ENCODE peak calls at places on chromosomes 4 and X, in seven cellular contexts. Y is mesendoderm, P is IMR-90, G is H9, I is H1, C is mesenchymal stem cell, X is trophoblast cell. B is an unnamed sample. For H3K4me1 and H3K27me3, the result is how much of the 10 kb centered on the place peaks cover.

GRCh38 chr4:57055873-57056272 is 54.3 kb downstream of the IGFBP7 start:
- DNase-seq in C (peak), P (no peak), X (no peak), G (no peak), I (no peak), Y (no peak), B (no peak)

GRCh38 chrX:78102100-78102499 is 1.9 kb upstream of the PGK1 start:
- DNase-seq in C (no peak), G (no peak), X (no peak), Y (no peak), P (peak), I (no peak), B (no peak)

GRCh38 chrX:66328950-66329596 is 165.0 kb downstream of the HEPH start:
- DNase-seq in G (no peak), Y (no peak), X (no peak), P (no peak), I (no peak), C (no peak), B (no peak)

GRCh38 chr4:150078996-150079581 is 844 bp downstream of the DCLK2 start:
- DNase-seq in P (peak), G (peak), X (peak), I (peak), Y (peak), C (peak), B (peak)

GRCh38 chr4:188918787-188919186 is 779.5 kb downstream of the TRIML1 start:
- DNase-seq in I (no peak), Y (no peak), X (no peak), G (no peak), C (no peak), P (no peak), B (no peak)

GRCh38 chrX:40146471-40147398 is 49.0 kb upstream of the BCOR start:
- DNase-seq in G (peak), C (peak), P (peak), X (peak), I (peak), Y (peak), B (no peak)

GRCh38 chr4:159520074-159520473 is 417.2 kb downstream of the RAPGEF2 start:
- DNase-seq in P (no peak), Y (no peak), G (no peak), I (no peak), C (no peak), X (no peak), B (no peak)

GRCh38 chr4:155679343-155679742 is 12.7 kb downstream of the GUCY1A1 start:
- DNase-seq in G (no peak), Y (no peak), X (no peak), C (no peak), P (peak), I (no peak), B (no peak)

GRCh38 chrX:119688856-119689455 is 4.0 kb downstream of the SEPTIN6 start:
- DNase-seq in G (no peak), P (no peak), Y (no peak), X (no peak), C (no peak), I (no peak), B (no peak)

GRCh38 chr4:41428205-41428940 is 109.6 kb upstream of the LIMCH1 start:
- DNase-seq in Y (peak), I (no peak), X (no peak), G (no peak), C (no peak), P (no peak), B (no peak)
- H3K4me1 ChIP-seq in Y (under half), I (under half), X (under half), G (under half), C (under half), P (under half), B (under half)

GRCh38 chrX:138845791-138846190 is 134.3 kb upstream of the FGF13 start:
- DNase-seq in C (no peak), P (no peak), X (no peak), Y (no peak), G (no peak), I (no peak), B (peak)

GRCh38 chrX:138849521-138849920 is 138.0 kb upstream of the FGF13 start:
- DNase-seq in G (no peak), X (no peak), Y (no peak), I (no peak), P (no peak), C (no peak), B (no peak)

GRCh38 chrX:138847930-138848329 is 136.4 kb upstream of the FGF13 start:
- DNase-seq in I (no peak), Y (peak), X (no peak), G (no peak), C (peak), P (no peak), B (no peak)
- H3K27me3 ChIP-seq in I (under half), Y (under half), X (under half), G (under half), C (under half), P (under half), B (under half)

GRCh38 chrX:57379296-57379695 is 92.8 kb downstream of the FAAH2 start:
- DNase-seq in Y (no peak), C (no peak), G (no peak), I (no peak), P (no peak), X (no peak), B (no peak)
- H2BK120ac ChIP-seq in Y (no peak), C (no peak), G (no peak), I (no peak), P (no peak), X (no peak), B (no peak)

GRCh38 chr4:41600243-41600642 is 62.3 kb downstream of the LIMCH1 start:
- DNase-seq in Y (no peak), G (no peak), X (no peak), P (no peak), I (no peak), C (no peak), B (no peak)

GRCh38 chr4:41598580-41598979 is 60.6 kb downstream of the LIMCH1 start:
- DNase-seq in X (no peak), G (no peak), P (no peak), C (peak), I (no peak), Y (no peak), B (no peak)

GRCh38 chr4:41597494-41597893 is 59.5 kb downstream of the LIMCH1 start:
- DNase-seq in I (no peak), X (peak), Y (no peak), C (no peak), P (no peak), G (no peak), B (no peak)

GRCh38 chr4:41602113-41602512 is 64.2 kb downstream of the LIMCH1 start:
- DNase-seq in Y (no peak), C (no peak), I (no peak), G (no peak), X (no peak), P (no peak), B (no peak)

GRCh38 chr4:41599192-41599786 is 61.3 kb downstream of the LIMCH1 start:
- DNase-seq in Y (no peak), C (no peak), P (no peak), G (no peak), X (no peak), I (no peak), B (no peak)
- H3K4me1 ChIP-seq in Y (under half), C (under half), P (under half), G (under half), X (under half), I (under half), B (under half)

GRCh38 chrX:25004485-25005032 is 11.2 kb downstream of the ARX start:
- DNase-seq in G (no peak), I (no peak), C (no peak), P (no peak), X (no peak), Y (no peak), B (no peak)
- H3K27me3 ChIP-seq in G (half or more), I (half or more), C (half or more), P (half or more), X (half or more), Y (under half), B (half or more)

GRCh38 chr4:146371812-146372211 is 149.9 kb downstream of the SLC10A7 start:
- DNase-seq in I (no peak), G (no peak), Y (no peak), C (no peak), X (no peak), P (no peak), B (no peak)

GRCh38 chr4:146369446-146369845 is 152.3 kb downstream of the SLC10A7 start:
- DNase-seq in I (no peak), G (no peak), P (no peak), Y (no peak), X (no peak), C (no peak), B (no peak)

GRCh38 chr4:146370841-146371240 is 150.9 kb downstream of the SLC10A7 start:
- DNase-seq in Y (no peak), X (no peak), I (no peak), G (no peak), P (peak), C (peak), B (no peak)

GRCh38 chr4:146368209-146368608 is 153.5 kb downstream of the SLC10A7 start:
- DNase-seq in I (no peak), P (no peak), C (no peak), X (no peak), G (no peak), Y (no peak), B (no peak)

GRCh38 chr4:146367347-146367746 is 153.0 kb downstream of the REELD1 start:
- DNase-seq in P (no peak), X (no peak), C (no peak), G (no peak), Y (no peak), I (no peak), B (no peak)
- H2BK120ac ChIP-seq in P (no peak), X (no peak), C (no peak), G (no peak), Y (no peak), I (no peak), B (no peak)

GRCh38 chr4:3040447-3041191 is 33.7 kb downstream of the HTT-AS start:
- DNase-seq in P (no peak), Y (no peak), X (no peak), G (no peak), C (no peak), I (no peak), B (no peak)

GRCh38 chr4:3041192-3042142 is 32.9 kb downstream of the HTT-AS start:
- DNase-seq in P (peak), Y (peak), I (peak), G (peak), C (peak), X (peak), B (no peak)

GRCh38 chr4:3037957-3038451 is 36.3 kb downstream of the HTT-AS start:
- DNase-seq in G (no peak), X (no peak), C (no peak), P (no peak), I (no peak), Y (no peak), B (no peak)

GRCh38 chr4:3042226-3042625 is 32.1 kb downstream of the HTT-AS start:
- DNase-seq in Y (no peak), X (no peak), C (no peak), I (no peak), G (no peak), P (no peak), B (no peak)

DNA sequence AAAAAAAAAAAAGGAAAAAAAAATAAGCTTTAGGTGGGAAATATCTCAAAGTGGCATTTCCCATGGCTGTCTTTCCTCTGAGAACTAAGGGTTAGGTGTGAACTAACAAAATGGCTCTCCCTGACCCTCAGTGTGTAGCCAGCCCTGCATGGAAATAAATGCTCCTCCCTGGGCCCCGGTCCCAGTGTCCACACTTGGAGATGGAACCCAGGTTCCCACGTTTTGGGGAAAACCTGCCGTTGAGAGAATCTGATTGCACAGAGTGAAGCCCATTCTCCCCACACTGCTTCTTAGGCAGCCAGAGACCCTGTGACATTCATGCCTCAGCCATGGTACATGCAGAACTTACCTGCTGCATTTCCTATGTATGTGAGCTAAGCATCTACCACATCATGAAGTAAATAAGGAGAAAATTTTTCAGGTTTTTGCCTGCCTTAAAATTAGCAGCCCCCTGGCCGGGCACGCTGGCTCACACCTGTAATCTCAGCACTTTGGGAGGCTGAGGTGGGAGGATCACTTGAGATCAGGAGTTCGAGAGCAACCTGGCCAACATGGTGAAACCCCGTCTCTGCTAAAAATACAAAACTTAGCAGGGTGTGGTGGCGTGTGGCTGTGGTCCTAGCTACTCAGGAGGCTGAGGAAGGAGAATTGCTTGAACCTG is 34.5 kb downstream of the HTT-AS start:
- DNase-seq in Y (no peak), P (no peak), G (no peak), X (no peak), C (no peak), I (no peak), B (no peak)
- H3K4me1 ChIP-seq in Y (under half), P (under half), G (under half), X (under half), C (under half), I (under half), B (under half)

DNA sequence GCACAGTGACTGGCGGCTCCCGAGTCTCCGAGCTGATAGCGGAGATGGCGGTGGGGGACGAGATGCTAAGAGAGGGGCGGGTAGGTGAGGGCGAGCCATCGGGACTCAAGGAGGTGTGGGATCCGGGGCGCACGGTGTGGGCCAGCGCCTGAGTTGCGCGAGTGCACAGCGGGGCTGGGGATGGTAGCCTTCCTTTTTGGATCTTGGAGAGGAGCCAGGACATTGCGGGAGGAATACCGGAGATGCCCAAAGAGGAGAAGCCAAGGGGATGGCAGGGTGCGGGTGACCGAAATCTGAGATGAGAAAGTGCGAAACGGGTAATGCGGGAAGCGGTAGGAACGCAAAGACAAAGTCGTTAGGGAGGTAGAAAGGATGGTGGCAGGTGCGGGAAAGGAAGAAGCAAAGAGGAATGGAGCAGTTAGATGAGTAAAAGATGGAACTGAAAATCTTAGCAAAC is 438 bp upstream of the FAM184B start:
- DNase-seq in G (no peak), I (no peak), Y (no peak), P (no peak), C (no peak), X (no peak), B (no peak)
- H3K27me3 ChIP-seq in G (under half), I (under half), Y (under half), P (under half), C (under half), X (under half), B (under half)

B was measured in neuronal stem cell.